ENCODE peak calls at places on chromosomes 7 and 10, in eight cellular contexts. Z is body of pancreas; O is lower lobe of right lung; P is neuronal stem cell; G is CD8-positive, alpha-beta memory T cell; B is mesenchymal stem cell; C is psoas muscle; Q is transverse colon. N is an unnamed sample. For H3K9me3, H3K4me1 and H3K27me3, the result is how much of the 10 kb centered on the place peaks cover.

GRCh38 chr10:116655573-116655972 is 34.8 kb downstream of the PNLIPRP2 start:
- DNase-seq in Z (no peak), O (no peak), P (no peak), G (no peak), B (no peak), C (no peak), Q (no peak), N (no peak)

GRCh38 chr10:45471531-45472310 is 97.7 kb downstream of the ALOX5 start:
- DNase-seq in Z (no peak), O (no peak), P (no peak), G (no peak), B (no peak), C (no peak), Q (no peak), N (no peak)

GRCh38 chr7:73906874-73907273 is 45.9 kb downstream of the TMEM270 start:
- DNase-seq in Z (no peak), O (peak), P (no peak), G (no peak), B (no peak), C (no peak), Q (no peak), N (no peak)

GRCh38 chr7:1170741-1171501 is 10.9 kb upstream of the ZFAND2A start:
- DNase-seq in Z (no peak), O (no peak), P (no peak), G (no peak), B (no peak), C (no peak), Q (no peak), N (no peak)

GRCh38 chr10:117980216-117980615 is 66.5 kb downstream of the RAB11FIP2 start:
- DNase-seq in Z (no peak), O (no peak), P (no peak), G (no peak), B (peak), C (no peak), Q (no peak), N (no peak)

GRCh38 chr7:16900212-16900768 is 18.5 kb upstream of the AGR3 start:
- DNase-seq in Z (no peak), O (no peak), P (no peak), G (no peak), B (no peak), C (no peak), Q (no peak), N (no peak)

GRCh38 chr7:2012981-2013380 is 219.8 kb downstream of the MAD1L1 start:
- DNase-seq in Z (peak), O (peak), P (no peak), G (no peak), B (no peak), C (peak), Q (no peak), N (peak)

GRCh38 chr7:106072715-106073091 is 39.4 kb downstream of the SYPL1 start:
- DNase-seq in Z (no peak), O (no peak), P (no peak), G (no peak), B (no peak), C (no peak), Q (no peak), N (no peak)

GRCh38 chr10:124704428-124704805 is 39.8 kb downstream of the FAM53B start:
- DNase-seq in Z (no peak), O (no peak), P (no peak), G (no peak), B (no peak), C (no peak), Q (no peak), N (no peak)

GRCh38 chr7:93016681-93017349 is 101.0 kb downstream of the SAMD9 start:
- DNase-seq in Z (no peak), O (no peak), P (no peak), G (no peak), B (peak), C (no peak), Q (no peak), N (no peak)

GRCh38 chr10:58836991-58837390 is 324.3 kb downstream of the BICC1 start:
- DNase-seq in Z (no peak), O (no peak), P (no peak), G (no peak), B (no peak), C (no peak), Q (no peak), N (peak)

GRCh38 chr7:99837649-99838361 is 10.0 kb downstream of the CYP3A43 start:
- DNase-seq in Z (no peak), O (no peak), P (no peak), G (no peak), B (no peak), C (no peak), Q (no peak), N (no peak)

GRCh38 chr7:114823290-114823689 is 98.6 kb upstream of the MDFIC start:
- DNase-seq in Z (no peak), O (no peak), P (no peak), G (no peak), B (no peak), C (no peak), Q (no peak), N (no peak)

GRCh38 chr10:128018236-128018635 is 108.0 kb downstream of the MKI67 start:
- DNase-seq in Z (no peak), O (no peak), P (no peak), G (no peak), B (no peak), C (no peak), Q (no peak), N (no peak)

GRCh38 chr7:82343-83155 is 109.8 kb upstream of the FAM20C start:
- DNase-seq in Z (peak), O (no peak), P (no peak), G (no peak), B (no peak), C (no peak), Q (peak), N (no peak)

GRCh38 chr10:59831658-59832503 is 74.5 kb downstream of the CCDC6 start:
- DNase-seq in Z (no peak), O (no peak), P (no peak), G (no peak), B (no peak), C (no peak), Q (no peak), N (no peak)

GRCh38 chr10:85596389-85596788 is 770.2 kb downstream of the GRID1 start:
- DNase-seq in Z (no peak), O (no peak), P (no peak), G (no peak), B (no peak), C (no peak), Q (no peak), N (no peak)

GRCh38 chr10:43237631-43238446 is 29.0 kb downstream of the RASGEF1A start:
- DNase-seq in Z (peak), O (peak), P (no peak), G (no peak), B (no peak), C (peak), Q (peak), N (no peak)

GRCh38 chr10:24727811-24728210 is 4.1 kb upstream of the ARHGAP21 start:
- DNase-seq in Z (no peak), O (no peak), P (no peak), G (no peak), B (no peak), C (no peak), Q (no peak), N (no peak)

GRCh38 chr7:129805086-129805719 is 147.6 kb downstream of the UBE2H start:
- DNase-seq in Z (peak), O (no peak), P (no peak), G (no peak), B (no peak), C (no peak), Q (no peak), N (peak)

GRCh38 chr7:55325371-55325792 is 39.8 kb upstream of the LANCL2 start:
- DNase-seq in Z (peak), O (no peak), P (no peak), G (no peak), B (peak), C (peak), Q (no peak), N (no peak)

GRCh38 chr10:96440257-96441125 is 73.2 kb downstream of the TLL2 start:
- DNase-seq in Z (no peak), O (no peak), P (no peak), G (no peak), B (no peak), C (no peak), Q (no peak), N (no peak)

GRCh38 chr7:157840913-157841756 is 504.3 kb downstream of the DNAJB6 start:
- DNase-seq in Z (no peak), O (peak), P (peak), G (no peak), B (no peak), C (no peak), Q (no peak), N (no peak)

GRCh38 chr7:119606297-119606696 is 666.7 kb upstream of the KCND2 start:
- DNase-seq in Z (no peak), O (no peak), P (no peak), G (no peak), B (no peak), C (no peak), Q (no peak), N (no peak)

GRCh38 chr7:28957822-28958234 is 302 bp downstream of the TRIL start:
- DNase-seq in Z (peak), O (no peak), P (no peak), G (no peak), B (no peak), C (no peak), Q (no peak), N (no peak)

GRCh38 chr10:3766046-3766761 is 18.8 kb downstream of the KLF6 start:
- DNase-seq in Z (no peak), O (no peak), P (no peak), G (no peak), B (peak), C (no peak), Q (no peak), N (no peak)

GRCh38 chr10:75770634-75771081 is 339.2 kb downstream of the LRMDA start:
- DNase-seq in Z (no peak), O (no peak), P (no peak), G (no peak), B (no peak), C (peak), Q (no peak), N (no peak)

GRCh38 chr10:126143117-126143516 is 245.2 kb downstream of the ADAM12 start:
- DNase-seq in Z (no peak), O (no peak), P (no peak), G (no peak), B (no peak), C (no peak), Q (no peak), N (no peak)

GRCh38 chr10:121926669-121927360 is 1.0 kb downstream of the ATE1 start:
- DNase-seq in Z (no peak), O (no peak), P (peak), G (no peak), B (peak), C (no peak), Q (no peak), N (peak)

GRCh38 chr7:18400281-18400680 is 95.3 kb upstream of the HDAC9 start:
- DNase-seq in Z (no peak), O (no peak), P (no peak), G (no peak), B (peak), C (no peak), Q (no peak), N (no peak)

GRCh38 chr10:133044502-133044901 is 43.2 kb upstream of the ADGRA1 start:
- DNase-seq in Z (no peak), O (no peak), P (no peak), G (no peak), B (no peak), C (no peak), Q (no peak), N (no peak)

GRCh38 chr10:95069286-95069685 is at the start of gene CYP2C8:
- DNase-seq in Z (no peak), O (no peak), P (no peak), G (no peak), B (no peak), C (no peak), Q (no peak), N (no peak)
- H3K9me3 ChIP-seq in Z (under half), O (under half), P (under half), G (under half), B (under half), C (under half), Q (under half), N (under half)

DNA sequence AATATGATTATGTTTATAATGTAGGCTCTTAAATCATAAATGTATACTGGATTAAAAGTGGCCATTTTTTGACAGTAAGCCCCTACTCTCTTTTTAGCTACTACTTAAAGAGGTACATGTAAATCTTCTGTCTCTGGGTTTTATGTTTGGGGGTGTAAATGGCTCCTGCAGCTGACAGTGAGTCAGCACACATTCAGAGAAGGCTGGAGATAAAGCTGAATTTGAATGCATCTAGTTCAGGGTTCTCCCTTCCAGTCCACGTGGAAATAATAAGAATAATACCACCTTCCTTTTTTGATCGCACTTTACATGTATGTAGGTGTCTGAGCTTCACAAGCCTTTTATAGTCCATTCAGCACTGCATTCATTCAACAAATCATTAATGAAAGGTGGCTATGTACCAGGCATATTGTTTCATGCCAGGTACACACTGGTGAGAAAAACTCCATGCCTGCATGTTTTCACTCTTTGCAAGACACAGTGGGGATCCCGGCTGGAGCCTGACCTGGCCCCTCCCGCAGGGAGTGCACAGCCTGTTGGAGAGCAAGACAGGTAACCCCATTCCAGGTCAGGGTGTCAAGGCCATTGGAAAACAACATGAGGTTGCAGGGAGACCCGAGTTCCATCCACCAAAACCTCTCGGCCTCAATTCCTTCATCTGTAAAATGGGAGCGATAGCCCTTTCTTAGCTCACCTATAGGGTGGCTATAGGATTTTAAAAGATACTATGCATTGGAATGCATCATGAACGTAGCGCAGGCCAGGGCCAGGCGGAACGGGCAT is 107.5 kb upstream of the ANLN start:
- DNase-seq in Z (no peak), O (no peak), P (no peak), G (no peak), B (peak), C (no peak), Q (no peak), N (no peak)
- H3K4me1 ChIP-seq in Z (half or more), O (under half), P (under half), G (half or more), B (under half), C (half or more), Q (under half), N (under half)

DNA sequence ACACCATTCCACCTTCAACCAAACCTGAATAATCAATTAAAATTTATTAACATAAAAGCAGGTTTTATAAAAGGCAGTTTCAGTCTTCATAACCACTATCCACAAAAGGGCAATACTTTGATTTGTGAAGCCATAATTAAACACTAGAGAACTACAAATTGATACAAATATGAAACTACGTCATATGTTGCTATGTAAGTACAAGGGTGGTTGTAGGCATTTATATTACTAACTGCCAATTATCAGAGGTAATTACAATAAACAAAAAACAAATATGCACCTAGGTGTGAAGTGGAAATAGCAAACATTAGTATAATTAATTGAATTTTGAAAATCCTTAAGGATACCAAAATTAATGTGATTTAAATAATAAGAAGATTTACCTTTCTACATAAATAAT is 368.5 kb upstream of the PCDH15 start:
- DNase-seq in Z (no peak), O (no peak), P (no peak), G (no peak), B (no peak), C (no peak), Q (no peak), N (no peak)
- H3K27me3 ChIP-seq in Z (under half), O (under half), P (under half), G (under half), B (under half), C (under half), Q (under half), N (under half)

GRCh38 chr7:136254148-136254547 is 277.0 kb upstream of the MTPN start:
- DNase-seq in Z (no peak), O (no peak), P (no peak), G (no peak), B (no peak), C (no peak), Q (no peak), N (no peak)

GRCh38 chr7:136256491-136256890 is 279.3 kb upstream of the MTPN start:
- DNase-seq in Z (no peak), O (no peak), P (no peak), G (no peak), B (no peak), C (no peak), Q (no peak), N (no peak)

DNA sequence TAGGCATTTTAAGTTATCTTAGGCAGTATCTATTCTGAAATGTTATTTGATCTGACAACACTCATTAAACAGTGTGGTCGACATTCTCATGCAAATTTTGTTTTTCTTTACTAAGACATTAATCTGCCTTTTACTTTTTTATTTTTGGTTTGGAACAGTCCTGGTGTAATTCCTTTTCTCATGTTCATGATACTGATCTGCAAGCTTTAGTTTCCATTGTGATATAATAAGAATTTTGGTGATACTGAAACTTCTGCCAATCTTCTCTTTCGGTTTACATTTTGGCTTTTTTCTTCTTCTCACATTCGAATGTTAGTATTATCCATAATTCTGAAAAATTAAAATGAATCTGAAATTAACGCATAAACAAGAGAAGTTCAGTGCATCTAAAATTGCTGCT is 281.9 kb upstream of the MTPN start:
- DNase-seq in Z (no peak), O (no peak), P (no peak), G (no peak), B (no peak), C (no peak), Q (no peak), N (no peak)
- H3K9me3 ChIP-seq in Z (under half), O (under half), P (under half), G (under half), B (under half), C (under half), Q (under half), N (under half)

GRCh38 chr7:101818699-101819071 is 1.3 kb downstream of the CUX1 start:
- DNase-seq in Z (no peak), O (no peak), P (no peak), G (no peak), B (no peak), C (no peak), Q (no peak), N (no peak)
- H3K4me1 ChIP-seq in Z (under half), O (under half), P (under half), G (under half), B (under half), C (under half), Q (under half), N (under half)

DNA sequence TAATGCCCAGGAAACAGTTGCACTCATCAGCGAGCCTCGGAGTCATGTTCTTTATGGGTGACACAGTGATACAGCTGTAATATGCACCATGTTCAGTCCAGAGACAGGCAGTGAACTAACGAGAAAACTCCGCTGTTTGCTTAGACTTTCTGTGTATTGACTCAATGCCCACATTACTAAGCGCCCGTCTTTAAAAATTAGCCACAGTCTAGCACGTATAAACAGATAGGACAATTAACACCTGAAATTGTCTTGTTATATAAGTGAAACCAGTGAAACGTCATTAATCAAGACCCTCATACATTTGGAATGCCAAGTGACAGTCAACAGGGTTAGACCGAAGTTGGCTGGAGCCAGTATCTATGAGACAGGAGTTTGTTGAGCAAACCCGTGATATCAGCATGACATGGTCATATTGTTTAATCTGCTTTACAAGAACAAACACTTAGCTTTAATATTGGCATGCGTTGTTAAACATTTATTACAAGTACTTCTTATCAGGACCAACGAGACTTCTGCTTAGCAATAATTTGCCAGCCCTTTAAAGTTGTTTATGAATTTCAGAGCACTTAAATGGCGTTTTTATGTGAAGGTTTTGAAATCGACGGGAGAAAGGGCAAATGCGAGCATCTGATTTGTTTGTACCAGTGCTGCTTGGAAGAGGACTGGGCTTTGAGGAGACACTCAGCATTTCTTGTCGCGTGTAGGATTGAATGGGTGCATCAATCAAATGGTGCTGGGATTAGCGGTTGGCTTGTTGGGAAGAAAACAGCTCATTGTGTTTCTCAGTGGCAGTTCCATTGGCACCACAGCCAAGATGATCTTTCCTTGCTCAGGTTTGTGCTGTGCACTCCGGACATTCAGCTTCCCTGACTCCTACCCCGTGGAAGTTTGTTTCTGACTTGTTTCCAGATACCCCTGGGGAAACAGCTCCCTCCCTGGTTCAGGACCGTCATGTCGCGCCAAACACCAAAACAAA is 56.3 kb downstream of the CAMK1D start:
- DNase-seq in Z (peak), O (no peak), P (no peak), G (no peak), B (no peak), C (no peak), Q (no peak), N (no peak)
- H3K27me3 ChIP-seq in Z (under half), O (under half), P (under half), G (under half), B (under half), C (under half), Q (under half), N (under half)

GRCh38 chr7:154770361-154770760 is 232.6 kb downstream of the PAXIP1 start:
- DNase-seq in Z (no peak), O (no peak), P (no peak), G (no peak), B (no peak), C (no peak), Q (no peak), N (no peak)
- H3K9me3 ChIP-seq in Z (under half), O (under half), P (under half), G (under half), B (under half), C (under half), Q (under half), N (under half)

DNA sequence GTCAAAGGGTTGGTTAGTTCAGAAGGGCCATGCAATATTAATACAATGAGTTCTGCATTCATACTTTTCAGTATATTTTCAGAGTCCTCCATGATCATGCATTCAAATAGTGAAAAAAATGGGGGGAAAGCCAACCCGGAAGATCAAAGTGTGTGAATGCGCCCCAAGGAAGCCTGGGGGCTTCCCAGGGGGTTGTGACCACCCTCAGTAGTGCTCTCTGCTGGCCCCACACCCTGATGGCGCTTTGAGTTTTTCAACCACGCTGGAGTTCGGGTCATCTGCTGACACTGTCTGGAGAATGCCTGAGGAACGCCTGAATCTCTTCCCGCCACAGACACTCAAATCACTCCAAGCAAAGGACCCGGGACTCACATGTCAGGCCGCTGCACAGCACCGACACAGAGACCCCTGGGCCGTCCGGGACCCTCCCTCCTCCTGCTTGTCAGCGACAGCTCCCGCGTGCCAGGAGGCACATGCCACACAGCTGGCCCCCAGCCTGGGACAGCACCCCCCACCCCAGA is 1.0 kb downstream of the TNS3 start:
- DNase-seq in Z (no peak), O (no peak), P (no peak), G (no peak), B (peak), C (no peak), Q (no peak), N (peak)
- H3K4me1 ChIP-seq in Z (half or more), O (half or more), P (under half), G (under half), B (under half), C (under half), Q (under half), N (under half)